ENCODE peak calls at places on chromosomes 5 and 9, in five cellular contexts. Q, P, I, J and M are unnamed samples. For H3K27me3, the result is how much of the 10 kb centered on the place peaks cover.

GRCh38 chr5:143605403-143606005 is 202.0 kb upstream of the NR3C1 start:
- DNase-seq in I (peak), J (peak), P (no peak), Q (no peak), M (peak)

GRCh38 chr5:154115314-154115713 is 75.2 kb upstream of the GALNT10 start:
- DNase-seq in P (no peak), J (no peak), I (no peak), Q (no peak), M (no peak)

GRCh38 chr9:130144703-130145102 is 27.5 kb upstream of the NCS1 start:
- DNase-seq in Q (no peak), P (no peak), J (no peak), I (no peak), M (no peak)

GRCh38 chr9:136089697-136090045 is 5.4 kb downstream of the NACC2 start:
- DNase-seq in J (peak), I (no peak), Q (peak), P (no peak), M (no peak)

GRCh38 chr5:157836121-157836753 is 22.7 kb downstream of the CLINT1 start:
- DNase-seq in J (no peak), Q (no peak), P (no peak), I (no peak), M (no peak)

GRCh38 chr9:91395553-91396470 is 27.8 kb downstream of the NFIL3 start:
- DNase-seq in I (peak), P (no peak), J (peak), Q (no peak), M (no peak)

GRCh38 chr9:126343271-126343700 is 16.7 kb downstream of the MVB12B start:
- DNase-seq in I (no peak), J (peak), P (no peak), Q (no peak), M (no peak)

GRCh38 chr5:154077692-154078091 is 38.9 kb downstream of the MFAP3 start:
- DNase-seq in Q (no peak), I (peak), P (no peak), J (peak), M (no peak)

GRCh38 chr9:79570449-79571308 is 1.1 kb upstream of the TLE4 start:
- DNase-seq in P (no peak), J (peak), Q (peak), I (peak), M (peak)

GRCh38 chr5:73985145-73985544 is 359.1 kb downstream of the ARHGEF28 start:
- DNase-seq in Q (peak), I (peak), P (no peak), J (peak), M (no peak)

GRCh38 chr9:116842658-116843057 is 155.6 kb downstream of the TRIM32 start:
- DNase-seq in Q (no peak), I (no peak), J (peak), P (no peak), M (no peak)

GRCh38 chr5:138573949-138574670 is 1.1 kb downstream of the HSPA9 start:
- DNase-seq in J (peak), Q (no peak), P (no peak), I (peak), M (no peak)

GRCh38 chr5:38832810-38833209 is 13.0 kb upstream of the OSMR start:
- DNase-seq in Q (no peak), J (no peak), P (no peak), I (no peak), M (no peak)

GRCh38 chr9:101705135-101705661 is 33.2 kb downstream of the GRIN3A start:
- DNase-seq in Q (peak), I (no peak), J (peak), P (no peak), M (peak)

GRCh38 chr5:97534166-97534565 is 351.1 kb upstream of the RIOK2 start:
- DNase-seq in I (peak), J (peak), Q (peak), P (peak), M (no peak)

GRCh38 chr9:125262217-125262991 is 778 bp downstream of the GAPVD1 start:
- DNase-seq in J (peak), I (no peak), P (no peak), Q (peak), M (no peak)

GRCh38 chr9:32823101-32823500 is 39.8 kb downstream of the TMEM215 start:
- DNase-seq in P (no peak), I (no peak), Q (no peak), J (no peak), M (no peak)

GRCh38 chr5:176773408-176774035 is 36.8 kb upstream of the UNC5A start:
- DNase-seq in I (no peak), J (no peak), Q (no peak), P (no peak), M (no peak)

GRCh38 chr9:133619791-133620190 is 10.6 kb upstream of the FAM163B start:
- DNase-seq in J (no peak), I (no peak), P (no peak), Q (no peak), M (peak)

GRCh38 chr9:4048441-4048840 is 251.4 kb downstream of the GLIS3 start:
- DNase-seq in P (no peak), I (peak), J (peak), Q (no peak), M (no peak)

GRCh38 chr9:89500008-89500407 is 2.1 kb upstream of the SEMA4D start:
- DNase-seq in P (no peak), I (no peak), J (no peak), Q (no peak), M (no peak)

GRCh38 chr9:76704601-76705204 is 59.5 kb upstream of the PCA3 start:
- DNase-seq in J (peak), P (no peak), Q (peak), I (peak), M (no peak)

GRCh38 chr5:20974423-20974822 is 986.4 kb upstream of the CDH18 start:
- DNase-seq in Q (no peak), I (peak), J (peak), P (no peak), M (no peak)

GRCh38 chr9:86485359-86485758 is 131.1 kb upstream of the TUT7 start:
- DNase-seq in J (no peak), Q (no peak), P (no peak), I (no peak), M (no peak)

GRCh38 chr5:17196686-17197085 is 20.7 kb upstream of the BASP1 start:
- DNase-seq in Q (no peak), P (no peak), J (no peak), I (no peak), M (no peak)

GRCh38 chr5:135546912-135547311 is 11.1 kb upstream of the NEUROG1 start:
- DNase-seq in J (no peak), I (no peak), P (no peak), Q (no peak), M (no peak)

GRCh38 chr5:180054226-180054625 is 17.3 kb downstream of the RNF130 start:
- DNase-seq in P (no peak), J (no peak), Q (no peak), I (no peak), M (no peak)

GRCh38 chr9:5587024-5587423 is 41.9 kb upstream of the RIC1 start:
- DNase-seq in I (peak), P (no peak), J (peak), Q (no peak), M (no peak)

GRCh38 chr5:52449506-52449905 is 338.2 kb upstream of the ITGA1 start:
- DNase-seq in I (no peak), P (no peak), J (no peak), Q (no peak), M (no peak)

GRCh38 chr5:138570871-138571270 is 4.3 kb downstream of the HSPA9 start:
- DNase-seq in J (no peak), Q (no peak), I (no peak), P (no peak), M (no peak)

GRCh38 chr5:80686757-80687156 is 32.0 kb upstream of the DHFR start:
- DNase-seq in Q (no peak), J (peak), I (peak), P (no peak), M (no peak)

GRCh38 chr5:138944527-138945322 is 69.6 kb upstream of the LRRTM2 start:
- DNase-seq in I (peak), P (no peak), J (no peak), Q (no peak), M (peak)

GRCh38 chr9:33414263-33414662 is 11.9 kb upstream of the AQP7 start:
- DNase-seq in J (no peak), I (no peak), Q (no peak), P (no peak), M (no peak)

GRCh38 chr9:94864862-94865435 is 138.4 kb downstream of the AOPEP start:
- DNase-seq in I (no peak), P (no peak), J (no peak), Q (no peak), M (no peak)

GRCh38 chr5:861442-862366 is 10.9 kb upstream of the ZDHHC11 start:
- DNase-seq in I (no peak), Q (no peak), J (no peak), P (no peak), M (no peak)

GRCh38 chr9:110750272-110750671 is 81.7 kb downstream of the MUSK start:
- DNase-seq in Q (peak), P (no peak), I (no peak), J (no peak), M (no peak)

GRCh38 chr5:173114536-173114935 is 29.8 kb upstream of the BNIP1 start:
- DNase-seq in J (no peak), P (no peak), Q (no peak), I (no peak), M (no peak)

GRCh38 chr9:111237447-111237846 is 92.6 kb downstream of the OR2K2 start:
- DNase-seq in J (no peak), I (no peak), P (no peak), Q (no peak), M (no peak)

GRCh38 chr9:8917978-8918739 is 1118.6 kb upstream of the DMAC1 start:
- DNase-seq in Q (no peak), J (no peak), P (no peak), I (no peak), M (no peak)

DNA sequence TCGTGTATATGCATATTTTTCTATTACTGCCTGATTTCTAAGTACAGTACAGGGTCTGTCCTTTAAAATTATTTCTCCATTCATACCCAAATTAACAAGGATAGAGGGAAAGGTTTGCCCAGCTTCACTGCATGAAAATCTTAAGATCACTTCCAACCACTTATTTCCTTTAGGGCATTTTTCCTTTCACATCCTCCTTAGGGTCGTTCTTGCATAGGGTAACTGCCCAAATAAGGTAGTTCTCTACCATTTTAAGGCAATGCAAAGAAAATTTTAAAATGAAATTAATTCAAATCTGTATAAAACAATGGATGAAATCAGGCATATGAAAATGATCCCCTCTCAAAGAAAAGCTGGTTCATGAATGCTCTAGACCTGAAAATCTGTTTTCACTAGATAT is 4.1 kb upstream of the CDC20B start:
- DNase-seq in I (no peak), P (no peak), J (no peak), Q (no peak), M (no peak)
- H3K27me3 ChIP-seq in I (half or more), P (under half), J (under half), Q (half or more), M (under half)

GRCh38 chr9:122164286-122164685 is 4.6 kb downstream of the MORN5 start:
- DNase-seq in J (no peak), I (no peak), Q (no peak), P (peak), M (no peak)
- H3K27me3 ChIP-seq in J (under half), I (under half), Q (under half), P (under half), M (under half)

GRCh38 chr5:77635617-77636422 is 2.7 kb downstream of the OTP start:
- DNase-seq in I (no peak), P (no peak), J (peak), Q (no peak), M (no peak)
- H3K27me3 ChIP-seq in I (half or more), P (under half), J (under half), Q (half or more), M (under half)

GRCh38 chr9:104269996-104270963 is 176.2 kb downstream of the SMC2 start:
- DNase-seq in Q (no peak), P (no peak), I (no peak), J (peak), M (no peak)
- H3K27me3 ChIP-seq in Q (under half), P (under half), I (under half), J (under half), M (under half)

GRCh38 chr5:55227738-55228430 is 769 bp upstream of the MCIDAS start:
- DNase-seq in J (no peak), Q (no peak), I (no peak), P (no peak), M (no peak)
- H3K27me3 ChIP-seq in J (under half), Q (half or more), I (half or more), P (under half), M (under half)